ENCODE peak calls at places on chromosomes 4 and X, in four cellular contexts. J, P, E and T are unnamed samples.

GRCh38 chr4:121114756-121115155 is 42.4 kb upstream of the NDNF start:
- DNase-seq in E (no peak), J (no peak), P (no peak), T (no peak)

GRCh38 chr4:122119739-122120138 is 32.4 kb upstream of the BLTP1 start:
- DNase-seq in E (no peak), P (no peak), J (no peak), T (no peak)

GRCh38 chrX:13876652-13877051 is 59.8 kb upstream of the GPM6B start:
- DNase-seq in P (no peak), E (no peak), J (no peak), T (no peak)

GRCh38 chrX:139831689-139832456 is 101.0 kb downstream of the ATP11C start:
- DNase-seq in P (peak; percentile 18), J (no peak), E (no peak), T (peak; percentile 31)

GRCh38 chr4:15562114-15562513 is 92.4 kb downstream of the CC2D2A start:
- DNase-seq in P (no peak), E (no peak), J (no peak), T (no peak)

GRCh38 chrX:20527458-20528099 is 260.9 kb upstream of the RPS6KA3 start:
- DNase-seq in E (no peak), P (peak; percentile 36), J (peak; percentile 21), T (peak; percentile 10)

GRCh38 chr4:46073778-46074177 is 50.1 kb downstream of the GABRG1 start:
- DNase-seq in P (no peak), J (no peak), E (no peak), T (no peak)

GRCh38 chrX:926991-927390 is 285.5 kb downstream of the CRLF2 start:
- DNase-seq in P (no peak), J (no peak), E (no peak), T (no peak)

GRCh38 chr4:150938873-150939499 is 76.1 kb downstream of the LRBA start:
- DNase-seq in J (no peak), E (no peak), P (no peak), T (no peak)

GRCh38 chr4:8906668-8906970 is 35.0 kb upstream of the HMX1 start:
- DNase-seq in J (no peak), E (no peak), P (no peak), T (peak; percentile 35)

GRCh38 chrX:37314526-37314925 is 34.6 kb upstream of the PRRG1 start:
- DNase-seq in J (no peak), E (no peak), P (no peak), T (no peak)

GRCh38 chr4:147570616-147571015 is 46.6 kb upstream of the TMEM184C start:
- DNase-seq in E (no peak), J (no peak), P (no peak), T (no peak)

GRCh38 chrX:150577174-150577573 is 8.8 kb downstream of the MTM1 start:
- DNase-seq in E (no peak), J (peak; percentile 54), P (no peak), T (no peak)

GRCh38 chr4:157204634-157205244 is 15.8 kb upstream of the GRIA2 start:
- DNase-seq in J (peak; percentile 24), E (no peak), P (peak; percentile 51), T (peak; percentile 69)

GRCh38 chr4:15035152-15035551 is 32.9 kb downstream of the CPEB2 start:
- DNase-seq in J (peak; percentile 25), E (no peak), P (no peak), T (no peak)

GRCh38 chr4:150283689-150284088 is 205.4 kb downstream of the DCLK2 start:
- DNase-seq in P (no peak), J (no peak), E (no peak), T (no peak)

GRCh38 chr4:110109455-110109854 is 89.0 kb downstream of the ELOVL6 start:
- DNase-seq in J (no peak), P (no peak), E (no peak), T (no peak)

GRCh38 chr4:165439344-165439743 is 60.5 kb downstream of the CPE start:
- DNase-seq in P (no peak), E (no peak), J (no peak), T (no peak)

GRCh38 chrX:148365233-148365632 is 135.2 kb upstream of the AFF2 start:
- DNase-seq in E (no peak), P (no peak), J (no peak), T (no peak)

GRCh38 chr4:87118826-87119225 is 101.6 kb downstream of the KLHL8 start:
- DNase-seq in E (no peak), P (no peak), J (no peak), T (peak; percentile 55)

GRCh38 chr4:44663539-44664263 is 12.3 kb upstream of the YIPF7 start:
- DNase-seq in E (no peak), P (no peak), J (no peak), T (no peak)

GRCh38 chr4:152166567-152166966 is 369.3 kb downstream of the FBXW7 start:
- DNase-seq in P (peak; percentile 66), E (no peak), J (no peak), T (peak; percentile 48)

GRCh38 chr4:1523506-1523905 is 117.3 kb upstream of the NKX1-1 start:
- DNase-seq in P (no peak), J (no peak), E (no peak), T (no peak)

GRCh38 chr4:59608466-59608865 is 1591.7 kb upstream of the ADGRL3 start:
- DNase-seq in E (no peak), J (no peak), P (no peak), T (no peak)

GRCh38 chr4:7026107-7026506 is 17.1 kb upstream of the TADA2B start:
- DNase-seq in P (no peak), E (no peak), J (no peak), T (no peak)

GRCh38 chr4:153294631-153295030 is 49.9 kb upstream of the MND1 start:
- DNase-seq in E (no peak), P (no peak), J (no peak), T (no peak)

GRCh38 chr4:17206829-17207773 is 304.8 kb downstream of the QDPR start:
- DNase-seq in E (no peak), P (no peak), J (no peak), T (no peak)

GRCh38 chrX:152907084-152907651 is 9.3 kb downstream of the ZNF185 start:
- DNase-seq in E (no peak), J (no peak), P (peak; percentile 82), T (peak; percentile 94)

GRCh38 chr4:153418581-153418980 is 47.6 kb upstream of the TMEM131L start:
- DNase-seq in E (no peak), P (no peak), J (no peak), T (no peak)

GRCh38 chrX:153900806-153901752 is 3.4 kb upstream of the AVPR2 start:
- DNase-seq in P (peak; percentile 35), J (no peak), E (peak; percentile 47), T (peak; percentile 76)

GRCh38 chrX:42079968-42080367 is 156.6 kb upstream of the CASK start:
- DNase-seq in J (no peak), E (no peak), P (no peak), T (no peak)

GRCh38 chr4:156774422-156774821 is 197.2 kb downstream of the PDGFC start:
- DNase-seq in E (no peak), P (no peak), J (peak; percentile 34), T (no peak)

GRCh38 chr4:38980903-38981676 is 51.1 kb downstream of the TMEM156 start:
- DNase-seq in P (no peak), E (no peak), J (peak; percentile 16), T (no peak)

GRCh38 chr4:88613417-88613875 is 21.2 kb downstream of the HERC3 start:
- DNase-seq in J (no peak), P (no peak), E (peak; percentile 21), T (no peak)

GRCh38 chr4:158821228-158822009 is 52.6 kb downstream of the FNIP2 start:
- DNase-seq in J (no peak), P (no peak), E (no peak), T (no peak)

GRCh38 chrX:74291577-74291963 is 12.4 kb upstream of the ZCCHC13 start:
- DNase-seq in P (no peak), E (no peak), J (no peak), T (no peak)

GRCh38 chrX:71616672-71617529 is 1.4 kb downstream of the CXCR3 start:
- DNase-seq in P (no peak), E (no peak), J (peak; percentile 31), T (peak; percentile 63)

GRCh38 chrX:71617742-71618141 is 569 bp downstream of the CXCR3 start:
- DNase-seq in J (no peak), E (no peak), P (no peak), T (no peak)

GRCh38 chrX:71618787-71619186 is 476 bp upstream of the CXCR3 start:
- DNase-seq in J (no peak), E (no peak), P (no peak), T (no peak)

GRCh38 chrX:71619193-71619592 is 882 bp upstream of the CXCR3 start:
- DNase-seq in J (no peak), P (no peak), E (peak; percentile 43), T (no peak)

GRCh38 chrX:71618303-71618721 is at the start of gene CXCR3:
- DNase-seq in P (no peak), J (no peak), E (peak; percentile 47), T (no peak)
- H3K27me3 ChIP-seq in P (no peaks in the 10 kb centered on the region), J (no peaks in the 10 kb centered on the region), E (no peaks in the 10 kb centered on the region), T (no peaks in the 10 kb centered on the region)

GRCh38 chr4:37662861-37663390 is 23.2 kb downstream of the RELL1 start:
- DNase-seq in J (peak; percentile 81), P (peak; percentile 23), E (no peak), T (no peak)

GRCh38 chr4:37662306-37662705 is 23.9 kb downstream of the RELL1 start:
- DNase-seq in P (peak; percentile 50), J (no peak), E (no peak), T (no peak)

GRCh38 chr4:37664696-37665095 is 21.5 kb downstream of the RELL1 start:
- DNase-seq in E (no peak), P (no peak), J (no peak), T (peak; percentile 55)

GRCh38 chr4:37661643-37662221 is 24.4 kb downstream of the RELL1 start:
- DNase-seq in E (no peak), J (no peak), P (no peak), T (no peak)

DNA sequence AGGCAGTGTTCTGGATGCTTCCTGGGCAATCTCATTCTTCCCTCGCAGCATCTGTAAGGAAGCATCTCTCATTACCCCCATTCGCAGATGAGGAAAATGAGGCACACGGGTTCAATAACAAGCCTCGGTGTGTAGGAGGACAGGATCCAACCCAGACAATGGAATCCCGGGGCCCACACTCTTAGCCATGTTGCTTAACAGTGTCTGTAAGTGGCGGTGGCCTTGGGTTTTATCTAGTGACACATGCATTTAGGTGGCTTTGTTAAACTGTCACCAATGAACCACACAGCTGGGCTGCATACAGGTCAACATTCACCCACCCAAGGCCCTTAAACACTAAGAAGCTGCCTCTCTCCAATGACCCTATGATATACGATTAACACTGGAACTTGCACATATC is 22.6 kb downstream of the RELL1 start:
- DNase-seq in E (no peak), P (no peak), J (peak; percentile 91), T (no peak)
- H3K4me3 ChIP-seq in E (no peak overlapping the region), P (no peak overlapping the region), J (peak overlapping the region; percentile 51), T (no peak overlapping the region)

GRCh38 chr4:4880492-4880891 is 21.0 kb downstream of the MSX1 start:
- DNase-seq in P (no peak), E (no peak), J (no peak), T (no peak)
- H3K27me3 ChIP-seq in P (peaks cover 88% of the 10 kb centered on the region), E (no peaks in the 10 kb centered on the region), J (peaks cover 1% of the 10 kb centered on the region), T (peaks cover 12% of the 10 kb centered on the region)

GRCh38 chr4:5708171-5708828 is at the start of gene EVC2:
- DNase-seq in P (peak; percentile 71), J (no peak), E (peak; percentile 11), T (peak; percentile 89)

GRCh38 chr4:5707366-5708133 is 809 bp downstream of the EVC2 start:
- DNase-seq in E (no peak), P (no peak), J (no peak), T (peak; percentile 31)

GRCh38 chr4:5710962-5711478 is at the start of gene EVC:
- DNase-seq in J (peak; percentile 54), E (no peak), P (peak; percentile 85), T (peak; percentile 92)

GRCh38 chr4:5710065-5710961 is 688 bp upstream of the EVC start:
- DNase-seq in P (peak; percentile 57), J (peak; percentile 20), E (no peak), T (peak; percentile 76)

GRCh38 chr4:5708829-5709680 is 696 bp upstream of the EVC2 start:
- DNase-seq in J (no peak), E (no peak), P (peak; percentile 50), T (peak; percentile 60)
- H3K4me3 ChIP-seq in J (peak overlapping the region; percentile 36), E (no peak overlapping the region), P (peak overlapping the region; percentile 63), T (peak overlapping the region; percentile 70)